ENCODE peak calls at places on chromosomes 6 and 20, in nine cellular contexts. One of them, this sample, is unnamed. For H3K4me1 and H3K9me3, the result is how much of the 10 kb centered on the place peaks cover.

GRCh38 chr6:162371133-162371532 is 356.4 kb downstream of the PRKN start:
- DNase-seq in OCI-LY7: no peak
- DNase-seq in osteoblast: no peak
- DNase-seq in heart left ventricle: no peak
- DNase-seq in endothelial cell of umbilical vein: no peak
- DNase-seq in GM23248: peak
- DNase-seq in Peyer's patch: no peak
- DNase-seq in Karpas-422: no peak
- DNase-seq in pancreas: no peak
- DNase-seq in this sample: no peak

GRCh38 chr20:61998343-61999121 is 67.1 kb downstream of the TAF4 start:
- DNase-seq in OCI-LY7: no peak
- DNase-seq in osteoblast: no peak
- DNase-seq in heart left ventricle: peak
- DNase-seq in endothelial cell of umbilical vein: no peak
- DNase-seq in GM23248: no peak
- DNase-seq in Peyer's patch: no peak
- DNase-seq in Karpas-422: no peak
- DNase-seq in pancreas: no peak
- DNase-seq in this sample: no peak

GRCh38 chr20:5215592-5216304 is 88.9 kb downstream of the CDS2 start:
- DNase-seq in OCI-LY7: no peak
- DNase-seq in osteoblast: peak
- DNase-seq in heart left ventricle: no peak
- DNase-seq in endothelial cell of umbilical vein: peak
- DNase-seq in GM23248: peak
- DNase-seq in Peyer's patch: no peak
- DNase-seq in Karpas-422: no peak
- DNase-seq in pancreas: no peak
- DNase-seq in this sample: no peak

GRCh38 chr6:108476381-108476780 is 84.3 kb upstream of the FOXO3 start:
- DNase-seq in OCI-LY7: no peak
- DNase-seq in osteoblast: no peak
- DNase-seq in heart left ventricle: no peak
- DNase-seq in endothelial cell of umbilical vein: no peak
- DNase-seq in GM23248: no peak
- DNase-seq in Peyer's patch: no peak
- DNase-seq in Karpas-422: no peak
- DNase-seq in pancreas: no peak
- DNase-seq in this sample: no peak

GRCh38 chr6:127966616-127967015 is 65.8 kb upstream of the THEMIS start:
- DNase-seq in OCI-LY7: no peak
- DNase-seq in osteoblast: peak
- DNase-seq in heart left ventricle: no peak
- DNase-seq in endothelial cell of umbilical vein: no peak
- DNase-seq in GM23248: no peak
- DNase-seq in Peyer's patch: no peak
- DNase-seq in Karpas-422: no peak
- DNase-seq in pancreas: no peak
- DNase-seq in this sample: no peak

GRCh38 chr20:33897313-33897912 is 86.3 kb downstream of the CHMP4B start:
- DNase-seq in OCI-LY7: no peak
- DNase-seq in osteoblast: no peak
- DNase-seq in heart left ventricle: no peak
- DNase-seq in endothelial cell of umbilical vein: no peak
- DNase-seq in GM23248: no peak
- DNase-seq in Peyer's patch: no peak
- DNase-seq in Karpas-422: no peak
- DNase-seq in pancreas: no peak
- DNase-seq in this sample: no peak

GRCh38 chr20:10982692-10983091 is 308.9 kb upstream of the JAG1 start:
- DNase-seq in OCI-LY7: no peak
- DNase-seq in osteoblast: peak
- DNase-seq in heart left ventricle: peak
- DNase-seq in endothelial cell of umbilical vein: no peak
- DNase-seq in GM23248: peak
- DNase-seq in Peyer's patch: no peak
- DNase-seq in Karpas-422: no peak
- DNase-seq in pancreas: no peak
- DNase-seq in this sample: peak

GRCh38 chr6:119449253-119450156 is 99.9 kb upstream of the MAN1A1 start:
- DNase-seq in OCI-LY7: peak
- DNase-seq in osteoblast: no peak
- DNase-seq in heart left ventricle: no peak
- DNase-seq in endothelial cell of umbilical vein: no peak
- DNase-seq in GM23248: no peak
- DNase-seq in Peyer's patch: no peak
- DNase-seq in Karpas-422: no peak
- DNase-seq in pancreas: no peak
- DNase-seq in this sample: no peak

GRCh38 chr6:9020001-9020400 is 584.7 kb upstream of the SLC35B3 start:
- DNase-seq in OCI-LY7: no peak
- DNase-seq in osteoblast: no peak
- DNase-seq in heart left ventricle: no peak
- DNase-seq in endothelial cell of umbilical vein: no peak
- DNase-seq in GM23248: peak
- DNase-seq in Peyer's patch: no peak
- DNase-seq in Karpas-422: no peak
- DNase-seq in pancreas: no peak
- DNase-seq in this sample: no peak

GRCh38 chr6:161949531-161949930 is 675.7 kb upstream of the AGPAT4 start:
- DNase-seq in OCI-LY7: no peak
- DNase-seq in osteoblast: peak
- DNase-seq in heart left ventricle: no peak
- DNase-seq in endothelial cell of umbilical vein: no peak
- DNase-seq in GM23248: peak
- DNase-seq in Peyer's patch: no peak
- DNase-seq in Karpas-422: no peak
- DNase-seq in pancreas: no peak
- DNase-seq in this sample: no peak

GRCh38 chr6:8329592-8329991 is 105.8 kb downstream of the SLC35B3 start:
- DNase-seq in OCI-LY7: no peak
- DNase-seq in osteoblast: no peak
- DNase-seq in heart left ventricle: no peak
- DNase-seq in endothelial cell of umbilical vein: no peak
- DNase-seq in GM23248: no peak
- DNase-seq in Peyer's patch: no peak
- DNase-seq in Karpas-422: no peak
- DNase-seq in pancreas: no peak
- DNase-seq in this sample: no peak

GRCh38 chr6:36349240-36349639 is 12.6 kb upstream of the BNIP5 start:
- DNase-seq in OCI-LY7: peak
- DNase-seq in osteoblast: no peak
- DNase-seq in heart left ventricle: no peak
- DNase-seq in endothelial cell of umbilical vein: no peak
- DNase-seq in GM23248: no peak
- DNase-seq in Peyer's patch: peak
- DNase-seq in Karpas-422: peak
- DNase-seq in pancreas: no peak
- DNase-seq in this sample: no peak

GRCh38 chr6:38567436-38567835 is 72.3 kb downstream of the BTBD9 start:
- DNase-seq in OCI-LY7: no peak
- DNase-seq in osteoblast: peak
- DNase-seq in heart left ventricle: peak
- DNase-seq in endothelial cell of umbilical vein: peak
- DNase-seq in GM23248: peak
- DNase-seq in Peyer's patch: no peak
- DNase-seq in Karpas-422: no peak
- DNase-seq in pancreas: peak
- DNase-seq in this sample: peak

GRCh38 chr6:1821188-1822183 is 211.8 kb downstream of the FOXC1 start:
- DNase-seq in OCI-LY7: no peak
- DNase-seq in osteoblast: no peak
- DNase-seq in heart left ventricle: no peak
- DNase-seq in endothelial cell of umbilical vein: peak
- DNase-seq in GM23248: peak
- DNase-seq in Peyer's patch: no peak
- DNase-seq in Karpas-422: no peak
- DNase-seq in pancreas: no peak
- DNase-seq in this sample: no peak

GRCh38 chr6:125781307-125781868 is 9.4 kb upstream of the NCOA7 start:
- DNase-seq in OCI-LY7: no peak
- DNase-seq in osteoblast: no peak
- DNase-seq in heart left ventricle: no peak
- DNase-seq in endothelial cell of umbilical vein: no peak
- DNase-seq in GM23248: peak
- DNase-seq in Peyer's patch: no peak
- DNase-seq in Karpas-422: peak
- DNase-seq in pancreas: no peak
- DNase-seq in this sample: no peak

GRCh38 chr20:61521680-61522420 is 269.8 kb downstream of the CDH4 start:
- DNase-seq in OCI-LY7: peak
- DNase-seq in osteoblast: no peak
- DNase-seq in heart left ventricle: no peak
- DNase-seq in endothelial cell of umbilical vein: no peak
- DNase-seq in GM23248: no peak
- DNase-seq in Peyer's patch: no peak
- DNase-seq in Karpas-422: no peak
- DNase-seq in pancreas: peak
- DNase-seq in this sample: no peak

GRCh38 chr20:40431611-40432010 is 257.4 kb downstream of the MAFB start:
- DNase-seq in OCI-LY7: no peak
- DNase-seq in osteoblast: no peak
- DNase-seq in heart left ventricle: no peak
- DNase-seq in endothelial cell of umbilical vein: no peak
- DNase-seq in GM23248: peak
- DNase-seq in Peyer's patch: no peak
- DNase-seq in Karpas-422: no peak
- DNase-seq in pancreas: no peak
- DNase-seq in this sample: no peak

GRCh38 chr6:33783781-33784520 is 5.0 kb downstream of the LEMD2 start:
- DNase-seq in OCI-LY7: no peak
- DNase-seq in osteoblast: peak
- DNase-seq in heart left ventricle: no peak
- DNase-seq in endothelial cell of umbilical vein: no peak
- DNase-seq in GM23248: peak
- DNase-seq in Peyer's patch: no peak
- DNase-seq in Karpas-422: no peak
- DNase-seq in pancreas: no peak
- DNase-seq in this sample: no peak
- H3K4me1 ChIP-seq in OCI-LY7: under half
- H3K4me1 ChIP-seq in osteoblast: under half
- H3K4me1 ChIP-seq in heart left ventricle: half or more
- H3K4me1 ChIP-seq in endothelial cell of umbilical vein: half or more
- H3K4me1 ChIP-seq in GM23248: under half
- H3K4me1 ChIP-seq in Peyer's patch: under half
- H3K4me1 ChIP-seq in Karpas-422: under half
- H3K4me1 ChIP-seq in pancreas: under half
- H3K4me1 ChIP-seq in this sample: under half

DNA sequence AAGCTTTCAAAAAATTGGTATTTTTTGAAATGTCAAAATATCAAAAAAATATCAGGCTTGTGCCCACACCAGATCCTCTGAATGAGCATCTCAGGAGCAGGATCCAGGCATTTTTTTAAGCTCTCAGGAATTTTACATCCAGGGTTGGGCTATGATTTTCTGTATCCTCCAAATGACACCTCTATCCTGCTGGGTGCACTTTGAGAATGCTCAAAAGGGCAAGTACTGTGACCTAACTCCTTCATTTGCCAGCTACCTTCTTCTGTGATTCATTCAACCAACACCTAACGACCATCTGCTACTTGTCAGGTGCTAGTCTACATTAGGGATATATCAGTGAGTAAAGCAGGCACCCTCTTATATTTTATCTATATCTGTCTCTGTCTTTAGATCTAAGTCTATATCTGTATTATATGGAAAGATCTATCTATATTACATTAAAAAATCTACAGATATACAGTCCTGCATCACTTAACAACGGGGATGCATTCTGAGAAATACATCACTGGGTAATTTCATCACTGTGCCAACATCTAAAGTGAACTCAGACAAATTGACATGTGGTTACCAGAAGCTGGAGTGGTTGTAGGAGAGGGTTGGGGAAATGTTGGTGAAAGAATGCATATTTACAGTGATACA is 131.6 kb downstream of the KIF16B start:
- DNase-seq in OCI-LY7: no peak
- DNase-seq in osteoblast: no peak
- DNase-seq in heart left ventricle: no peak
- DNase-seq in endothelial cell of umbilical vein: no peak
- DNase-seq in GM23248: no peak
- DNase-seq in Peyer's patch: no peak
- DNase-seq in Karpas-422: no peak
- DNase-seq in pancreas: no peak
- DNase-seq in this sample: no peak
- H3K9me3 ChIP-seq in OCI-LY7: under half
- H3K9me3 ChIP-seq in osteoblast: under half
- H3K9me3 ChIP-seq in heart left ventricle: under half
- H3K9me3 ChIP-seq in endothelial cell of umbilical vein: under half
- H3K9me3 ChIP-seq in GM23248: under half
- H3K9me3 ChIP-seq in Peyer's patch: under half
- H3K9me3 ChIP-seq in Karpas-422: under half
- H3K9me3 ChIP-seq in pancreas: under half
- H3K9me3 ChIP-seq in this sample: under half

GRCh38 chr20:42125426-42125825 is 507.2 kb upstream of the CHD6 start:
- DNase-seq in OCI-LY7: no peak
- DNase-seq in osteoblast: no peak
- DNase-seq in heart left ventricle: no peak
- DNase-seq in endothelial cell of umbilical vein: no peak
- DNase-seq in GM23248: no peak
- DNase-seq in Peyer's patch: no peak
- DNase-seq in Karpas-422: no peak
- DNase-seq in pancreas: no peak
- DNase-seq in this sample: no peak
- H3K4me3 ChIP-seq in OCI-LY7: no peak
- H3K4me3 ChIP-seq in osteoblast: no peak
- H3K4me3 ChIP-seq in heart left ventricle: no peak
- H3K4me3 ChIP-seq in endothelial cell of umbilical vein: no peak
- H3K4me3 ChIP-seq in GM23248: no peak
- H3K4me3 ChIP-seq in Peyer's patch: no peak
- H3K4me3 ChIP-seq in Karpas-422: no peak
- H3K4me3 ChIP-seq in pancreas: no peak
- H3K4me3 ChIP-seq in this sample: no peak

GRCh38 chr20:19888269-19888669 is 128.9 kb upstream of the NAA20 start:
- DNase-seq in OCI-LY7: no peak
- DNase-seq in osteoblast: no peak
- DNase-seq in heart left ventricle: peak
- DNase-seq in endothelial cell of umbilical vein: peak
- DNase-seq in GM23248: no peak
- DNase-seq in Peyer's patch: peak
- DNase-seq in Karpas-422: peak
- DNase-seq in pancreas: no peak
- DNase-seq in this sample: peak

GRCh38 chr20:19887566-19888268 is 129.4 kb upstream of the NAA20 start:
- DNase-seq in OCI-LY7: no peak
- DNase-seq in osteoblast: no peak
- DNase-seq in heart left ventricle: no peak
- DNase-seq in endothelial cell of umbilical vein: peak
- DNase-seq in GM23248: no peak
- DNase-seq in Peyer's patch: no peak
- DNase-seq in Karpas-422: no peak
- DNase-seq in pancreas: no peak
- DNase-seq in this sample: no peak

GRCh38 chr20:19886666-19887288 is 128.7 kb downstream of the RIN2 start:
- DNase-seq in OCI-LY7: no peak
- DNase-seq in osteoblast: no peak
- DNase-seq in heart left ventricle: no peak
- DNase-seq in endothelial cell of umbilical vein: no peak
- DNase-seq in GM23248: no peak
- DNase-seq in Peyer's patch: peak
- DNase-seq in Karpas-422: no peak
- DNase-seq in pancreas: no peak
- DNase-seq in this sample: no peak

GRCh38 chr20:19890358-19891117 is 126.6 kb upstream of the NAA20 start:
- DNase-seq in OCI-LY7: no peak
- DNase-seq in osteoblast: no peak
- DNase-seq in heart left ventricle: no peak
- DNase-seq in endothelial cell of umbilical vein: no peak
- DNase-seq in GM23248: no peak
- DNase-seq in Peyer's patch: no peak
- DNase-seq in Karpas-422: no peak
- DNase-seq in pancreas: no peak
- DNase-seq in this sample: no peak

GRCh38 chr20:19889011-19889953 is 127.9 kb upstream of the NAA20 start:
- DNase-seq in OCI-LY7: no peak
- DNase-seq in osteoblast: peak
- DNase-seq in heart left ventricle: peak
- DNase-seq in endothelial cell of umbilical vein: peak
- DNase-seq in GM23248: peak
- DNase-seq in Peyer's patch: peak
- DNase-seq in Karpas-422: no peak
- DNase-seq in pancreas: peak
- DNase-seq in this sample: peak
- H3K4me1 ChIP-seq in OCI-LY7: under half
- H3K4me1 ChIP-seq in osteoblast: under half
- H3K4me1 ChIP-seq in heart left ventricle: half or more
- H3K4me1 ChIP-seq in endothelial cell of umbilical vein: under half
- H3K4me1 ChIP-seq in GM23248: under half
- H3K4me1 ChIP-seq in Peyer's patch: half or more
- H3K4me1 ChIP-seq in Karpas-422: under half
- H3K4me1 ChIP-seq in pancreas: under half
- H3K4me1 ChIP-seq in this sample: under half